ENCODE peak calls at places on chromosomes 4 and X, in five cellular contexts. R is trophoblast cell, C is H9, L is IMR-90, J is mesenchymal stem cell. Q is an unnamed sample.
A peak's percentile ranks its signal among the peaks of the same experiment; 100 is the strongest.

GRCh38 chr4:183182873-183183725 is 84.0 kb downstream of the WWC2 start:
- DNase-seq in L (peak; percentile 91), J (peak; percentile 92), R (peak; percentile 72), C (peak; percentile 94), Q (peak; percentile 100)

GRCh38 chr4:3712112-3712805 is 53.9 kb upstream of the ADRA2C start:
- DNase-seq in C (no peak), L (no peak), R (no peak), J (no peak), Q (no peak)

GRCh38 chr4:61202100-61202637 is 2.0 kb downstream of the ADGRL3 start:
- DNase-seq in J (no peak), L (no peak), R (peak; percentile 21), C (no peak), Q (peak; percentile 60)

GRCh38 chr4:124337874-124338273 is 374.7 kb downstream of the ANKRD50 start:
- DNase-seq in J (peak; percentile 47), C (no peak), R (no peak), L (peak; percentile 54), Q (no peak)

GRCh38 chrX:20217279-20217678 is 49.4 kb downstream of the RPS6KA3 start:
- DNase-seq in L (peak; percentile 78), J (peak; percentile 46), R (no peak), C (no peak), Q (no peak)

GRCh38 chr4:169208090-169208455 is 62.7 kb downstream of the SH3RF1 start:
- DNase-seq in L (no peak), C (no peak), R (no peak), J (no peak), Q (no peak)

GRCh38 chrX:79176028-79176427 is 31.5 kb downstream of the GPR174 start:
- DNase-seq in L (no peak), J (no peak), C (no peak), R (no peak), Q (no peak)

GRCh38 chrX:78123190-78123589 is 16.3 kb downstream of the TAF9B start:
- DNase-seq in R (peak; percentile 9), L (peak; percentile 63), J (no peak), C (no peak), Q (no peak)

GRCh38 chr4:18566970-18567799 is 545.6 kb upstream of the LCORL start:
- DNase-seq in J (peak; percentile 2), R (peak; percentile 88), C (no peak), L (no peak), Q (peak; percentile 12)

GRCh38 chr4:186554890-186555827 is at the start of gene MTNR1A:
- DNase-seq in R (no peak), J (peak; percentile 33), C (peak; percentile 67), L (no peak), Q (peak; percentile 71)

GRCh38 chrX:84153538-84153937 is 34.5 kb downstream of the RPS6KA6 start:
- DNase-seq in R (peak; percentile 29), C (no peak), L (peak; percentile 35), J (no peak), Q (peak; percentile 51)

GRCh38 chrX:122184791-122185190 is 999.3 kb upstream of the GRIA3 start:
- DNase-seq in L (no peak), J (no peak), R (no peak), C (no peak), Q (no peak)

GRCh38 chr4:38663021-38663800 is 788 bp upstream of the KLF3 start:
- DNase-seq in R (no peak), J (no peak), L (no peak), C (peak; percentile 45), Q (peak; percentile 70)

GRCh38 chrX:129706395-129707072 is 32.2 kb upstream of the XPNPEP2 start:
- DNase-seq in J (no peak), L (no peak), R (no peak), C (no peak), Q (no peak)

GRCh38 chr4:99379571-99379970 is 27.0 kb upstream of the ADH1C start:
- DNase-seq in R (no peak), J (no peak), L (peak; percentile 24), C (no peak), Q (no peak)

GRCh38 chrX:23854945-23855344 is 52.8 kb downstream of the APOO start:
- DNase-seq in J (peak; percentile 13), C (no peak), R (peak; percentile 77), L (no peak), Q (no peak)

GRCh38 chr4:26447378-26447777 is 42.9 kb downstream of the CCKAR start:
- DNase-seq in J (no peak), C (no peak), L (no peak), R (no peak), Q (no peak)

GRCh38 chr4:94961420-94961819 is 203.7 kb downstream of the BMPR1B start:
- DNase-seq in C (no peak), L (peak; percentile 36), R (no peak), J (no peak), Q (no peak)

GRCh38 chrX:103839404-103839803 is 7.3 kb upstream of the RAB9B start:
- DNase-seq in R (no peak), L (no peak), J (no peak), C (no peak), Q (no peak)

GRCh38 chr4:38328963-38329729 is 334.9 kb upstream of the KLF3 start:
- DNase-seq in L (no peak), C (no peak), J (no peak), R (no peak), Q (no peak)

GRCh38 chr4:186857793-186858192 is 134.1 kb upstream of the FAT1 start:
- DNase-seq in J (no peak), L (no peak), C (no peak), R (no peak), Q (no peak)

GRCh38 chr4:8123865-8124264 is 34.7 kb downstream of the ABLIM2 start:
- DNase-seq in L (no peak), C (no peak), R (no peak), J (no peak), Q (no peak)

GRCh38 chr4:133969202-133969873 is 232.3 kb downstream of the PABPC4L start:
- DNase-seq in L (peak; percentile 20), C (no peak), R (no peak), J (peak; percentile 50), Q (peak; percentile 4)

GRCh38 chr4:10734697-10735096 is 50.1 kb upstream of the CLNK start:
- DNase-seq in C (no peak), R (no peak), L (no peak), J (no peak), Q (no peak)

GRCh38 chr4:156422576-156422975 is 468.9 kb upstream of the CTSO start:
- DNase-seq in R (peak; percentile 5), J (no peak), C (no peak), L (no peak), Q (no peak)

GRCh38 chr4:109560687-109561452 is 824 bp downstream of the MCUB start:
- DNase-seq in C (peak; percentile 53), R (peak; percentile 54), L (peak; percentile 81), J (peak; percentile 83), Q (peak; percentile 66)

GRCh38 chr4:140152015-140152703 is 1.8 kb downstream of the MAML3 start:
- DNase-seq in C (no peak), R (peak; percentile 68), J (peak; percentile 24), L (no peak), Q (peak; percentile 71)

GRCh38 chr4:10403633-10404445 is 53.4 kb downstream of the ZNF518B start:
- DNase-seq in J (peak; percentile 6), L (peak; percentile 30), R (peak; percentile 75), C (no peak), Q (peak; percentile 53)

GRCh38 chr4:135508006-135508714 is 1306.6 kb upstream of the PABPC4L start:
- DNase-seq in J (peak; percentile 34), C (no peak), R (no peak), L (peak; percentile 86), Q (peak; percentile 14)

GRCh38 chrX:108199691-108200090 is 108.1 kb downstream of the ATG4A start:
- DNase-seq in L (peak; percentile 22), C (no peak), J (peak; percentile 40), R (peak; percentile 47), Q (peak; percentile 44)

GRCh38 chr4:121326580-121326979 is 54.2 kb downstream of the QRFPR start:
- DNase-seq in C (no peak), J (no peak), R (no peak), L (no peak), Q (no peak)

GRCh38 chrX:78046362-78046761 is 57.7 kb upstream of the PGK1 start:
- DNase-seq in J (no peak), L (no peak), C (no peak), R (no peak), Q (no peak)

GRCh38 chrX:38060331-38060878 is 54.1 kb downstream of the SYTL5 start:
- DNase-seq in R (no peak), L (no peak), C (no peak), J (no peak), Q (no peak)

GRCh38 chrX:41922694-41923171 is 621 bp downstream of the CASK start:
- DNase-seq in R (peak; percentile 10), L (no peak), J (peak; percentile 33), C (peak; percentile 42), Q (peak; percentile 30)

GRCh38 chr4:182528819-182529218 is 285.6 kb downstream of the TENM3 start:
- DNase-seq in R (no peak), C (no peak), J (no peak), L (no peak), Q (no peak)

DNA sequence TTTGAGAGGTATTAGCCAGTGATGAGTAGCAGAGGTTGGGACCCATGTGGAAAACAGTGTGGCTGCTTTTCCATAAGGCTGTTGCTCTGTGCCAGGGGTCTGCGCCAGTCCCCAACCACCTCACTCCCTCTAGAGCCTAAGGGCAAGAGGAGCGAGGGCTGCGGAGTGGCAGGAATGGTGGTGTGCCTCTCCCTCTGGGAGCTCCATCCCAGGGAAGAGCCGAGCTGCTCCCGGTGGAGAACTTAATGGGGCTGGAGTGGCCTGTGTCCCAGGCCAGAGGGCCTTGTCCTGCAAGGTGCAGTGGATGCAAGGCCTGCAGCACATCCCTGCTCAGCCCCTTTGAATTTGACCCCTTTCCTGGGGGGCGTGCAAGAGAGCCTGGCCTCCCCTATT is 105.4 kb upstream of the GRXCR1 start:
- DNase-seq in R (no peak), J (no peak), C (no peak), L (no peak), Q (no peak)
- H2BK5ac ChIP-seq in R (no peak overlapping the region), J (no peak overlapping the region), C (no peak overlapping the region), L (no peak overlapping the region), Q (no peak overlapping the region)

DNA sequence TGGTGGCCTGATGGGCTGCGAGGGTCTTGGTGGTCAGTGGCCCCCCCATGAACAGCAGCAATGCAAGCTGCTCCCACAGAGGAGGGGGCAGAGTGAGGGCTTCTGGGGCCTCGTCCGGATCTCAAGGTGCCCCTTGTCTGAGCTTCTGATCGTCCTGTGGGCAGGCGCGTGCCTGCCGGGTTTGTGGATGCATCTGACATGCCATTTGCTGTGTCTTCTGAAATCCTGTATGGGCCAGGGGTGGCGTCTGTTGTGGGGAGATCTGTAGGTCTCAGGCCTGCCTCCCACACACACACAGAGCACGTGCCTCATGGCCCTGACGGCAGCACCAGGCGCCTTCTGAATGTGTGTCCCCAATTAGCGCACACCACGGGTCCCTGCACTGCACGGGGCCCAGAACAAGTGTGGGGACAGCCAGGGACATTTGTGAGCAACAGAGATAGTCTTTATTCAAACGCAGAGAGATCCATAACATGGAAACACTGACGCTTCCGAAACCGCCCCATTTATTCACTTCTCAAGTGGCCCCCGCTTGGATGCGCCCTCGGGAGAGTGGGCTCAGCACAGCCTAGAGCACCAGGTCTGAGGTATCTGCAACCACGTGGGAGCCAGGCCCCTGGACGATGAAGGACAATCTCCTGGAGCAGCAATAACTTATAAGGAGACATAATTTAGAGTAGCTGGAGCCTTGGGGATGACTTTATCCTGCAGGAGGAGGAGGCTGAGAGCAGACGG is 5.7 kb downstream of the SPON2 start:
- DNase-seq in R (no peak), C (no peak), L (no peak), J (peak; percentile 74), Q (no peak)
- H4K8ac ChIP-seq in R (no peak overlapping the region), C (no peak overlapping the region), L (no peak overlapping the region), J (no peak overlapping the region), Q (no peak overlapping the region)

GRCh38 chrX:460116-460515 is 73.4 kb upstream of the PPP2R3B start:
- DNase-seq in J (no peak), L (no peak), R (no peak), C (no peak), Q (no peak)
- H2BK5ac ChIP-seq in J (no peak overlapping the region), L (no peak overlapping the region), R (no peak overlapping the region), C (no peak overlapping the region), Q (no peak overlapping the region)

GRCh38 chrX:136909706-136910564 is 29.4 kb upstream of the RBMX start:
- DNase-seq in J (peak; percentile 96), R (peak; percentile 75), C (peak; percentile 91), L (peak; percentile 91), Q (peak; percentile 98)
- H4K8ac ChIP-seq in J (peak overlapping the region; percentile 77), R (peak overlapping the region; percentile 88), C (no peak overlapping the region), L (peak overlapping the region; percentile 18), Q (no peak overlapping the region)